ENCODE peak calls at places on chromosomes 5 and 9, in seven cellular contexts. One of them, this sample, is unnamed.
A peak's percentile ranks its signal among the peaks of the same experiment; 100 is the strongest.

GRCh38 chr5:96081276-96081858 is 119.7 kb upstream of the ELL2 start:
- DNase-seq in EL: no peak
- DNase-seq in HuH-7: no peak
- DNase-seq in ELF-1: no peak
- DNase-seq in activated naive CD4-positive, alpha-beta T cell treated with anti-CD3 and anti-CD28 coated beads for 36 hours: no peak
- DNase-seq in COR-L47: no peak
- DNase-seq in AG04449: no peak
- DNase-seq in this sample: peak; percentile 39

GRCh38 chr9:71361357-71361756 is 239.9 kb upstream of the TRPM3 start:
- DNase-seq in EL: no peak
- DNase-seq in ELF-1: no peak
- DNase-seq in COR-L47: no peak
- DNase-seq in activated naive CD4-positive, alpha-beta T cell treated with anti-CD3 and anti-CD28 coated beads for 36 hours: no peak
- DNase-seq in HuH-7: no peak
- DNase-seq in AG04449: no peak
- DNase-seq in this sample: no peak

GRCh38 chr9:118630931-118631595 is 738.2 kb downstream of the BRINP1 start:
- DNase-seq in HuH-7: no peak
- DNase-seq in ELF-1: no peak
- DNase-seq in COR-L47: no peak
- DNase-seq in AG04449: no peak
- DNase-seq in EL: no peak
- DNase-seq in activated naive CD4-positive, alpha-beta T cell treated with anti-CD3 and anti-CD28 coated beads for 36 hours: no peak
- DNase-seq in this sample: no peak

GRCh38 chr5:173303878-173304590 is 24.2 kb downstream of the STC2 start:
- DNase-seq in COR-L47: no peak
- DNase-seq in EL: peak; percentile 45
- DNase-seq in HuH-7: peak; percentile 65
- DNase-seq in ELF-1: peak; percentile 92
- DNase-seq in activated naive CD4-positive, alpha-beta T cell treated with anti-CD3 and anti-CD28 coated beads for 36 hours: no peak
- DNase-seq in AG04449: no peak
- DNase-seq in this sample: no peak

GRCh38 chr5:136200761-136201160 is 7.8 kb upstream of the SMIM32 start:
- DNase-seq in HuH-7: no peak
- DNase-seq in activated naive CD4-positive, alpha-beta T cell treated with anti-CD3 and anti-CD28 coated beads for 36 hours: no peak
- DNase-seq in ELF-1: no peak
- DNase-seq in AG04449: no peak
- DNase-seq in EL: no peak
- DNase-seq in COR-L47: no peak
- DNase-seq in this sample: no peak

GRCh38 chr5:117461403-117461802 is 886.8 kb upstream of the SEMA6A start:
- DNase-seq in ELF-1: no peak
- DNase-seq in AG04449: no peak
- DNase-seq in HuH-7: no peak
- DNase-seq in EL: no peak
- DNase-seq in COR-L47: no peak
- DNase-seq in activated naive CD4-positive, alpha-beta T cell treated with anti-CD3 and anti-CD28 coated beads for 36 hours: no peak
- DNase-seq in this sample: no peak

GRCh38 chr5:132001647-132002561 is 9.6 kb downstream of the ACSL6 start:
- DNase-seq in COR-L47: no peak
- DNase-seq in AG04449: no peak
- DNase-seq in HuH-7: peak; percentile 58
- DNase-seq in ELF-1: no peak
- DNase-seq in EL: peak; percentile 68
- DNase-seq in activated naive CD4-positive, alpha-beta T cell treated with anti-CD3 and anti-CD28 coated beads for 36 hours: no peak
- DNase-seq in this sample: peak; percentile 19

GRCh38 chr5:139768802-139769465 is 26.7 kb upstream of the PSD2 start:
- DNase-seq in activated naive CD4-positive, alpha-beta T cell treated with anti-CD3 and anti-CD28 coated beads for 36 hours: no peak
- DNase-seq in EL: peak; percentile 51
- DNase-seq in HuH-7: no peak
- DNase-seq in AG04449: no peak
- DNase-seq in COR-L47: no peak
- DNase-seq in ELF-1: no peak
- DNase-seq in this sample: no peak

GRCh38 chr5:143056792-143057579 is 286.8 kb downstream of the ARHGAP26 start:
- DNase-seq in COR-L47: no peak
- DNase-seq in HuH-7: no peak
- DNase-seq in ELF-1: no peak
- DNase-seq in activated naive CD4-positive, alpha-beta T cell treated with anti-CD3 and anti-CD28 coated beads for 36 hours: no peak
- DNase-seq in EL: no peak
- DNase-seq in AG04449: no peak
- DNase-seq in this sample: no peak

GRCh38 chr5:75089137-75089536 is 36.8 kb upstream of the GCNT4 start:
- DNase-seq in COR-L47: no peak
- DNase-seq in activated naive CD4-positive, alpha-beta T cell treated with anti-CD3 and anti-CD28 coated beads for 36 hours: peak; percentile 37
- DNase-seq in EL: peak; percentile 8
- DNase-seq in AG04449: no peak
- DNase-seq in ELF-1: no peak
- DNase-seq in HuH-7: no peak
- DNase-seq in this sample: no peak

GRCh38 chr5:150503977-150504620 is 3.8 kb upstream of the NDST1 start:
- DNase-seq in COR-L47: peak; percentile 21
- DNase-seq in EL: no peak
- DNase-seq in activated naive CD4-positive, alpha-beta T cell treated with anti-CD3 and anti-CD28 coated beads for 36 hours: no peak
- DNase-seq in HuH-7: no peak
- DNase-seq in ELF-1: no peak
- DNase-seq in AG04449: no peak
- DNase-seq in this sample: no peak

GRCh38 chr9:1759901-1760300 is 255.2 kb upstream of the SMARCA2 start:
- DNase-seq in EL: no peak
- DNase-seq in COR-L47: no peak
- DNase-seq in HuH-7: no peak
- DNase-seq in AG04449: no peak
- DNase-seq in ELF-1: peak; percentile 34
- DNase-seq in activated naive CD4-positive, alpha-beta T cell treated with anti-CD3 and anti-CD28 coated beads for 36 hours: no peak
- DNase-seq in this sample: no peak

GRCh38 chr5:161096591-161096990 is 244.6 kb upstream of the ATP10B start:
- DNase-seq in activated naive CD4-positive, alpha-beta T cell treated with anti-CD3 and anti-CD28 coated beads for 36 hours: no peak
- DNase-seq in AG04449: no peak
- DNase-seq in EL: no peak
- DNase-seq in COR-L47: no peak
- DNase-seq in HuH-7: no peak
- DNase-seq in ELF-1: no peak
- DNase-seq in this sample: no peak

GRCh38 chr5:600551-601541 is 11.3 kb upstream of the CEP72 start:
- DNase-seq in COR-L47: peak; percentile 60
- DNase-seq in activated naive CD4-positive, alpha-beta T cell treated with anti-CD3 and anti-CD28 coated beads for 36 hours: no peak
- DNase-seq in AG04449: no peak
- DNase-seq in EL: no peak
- DNase-seq in HuH-7: no peak
- DNase-seq in ELF-1: no peak
- DNase-seq in this sample: no peak

GRCh38 chr5:15850939-15851341 is 328.7 kb downstream of the MARCHF11 start:
- DNase-seq in ELF-1: no peak
- DNase-seq in EL: no peak
- DNase-seq in COR-L47: no peak
- DNase-seq in AG04449: no peak
- DNase-seq in HuH-7: no peak
- DNase-seq in activated naive CD4-positive, alpha-beta T cell treated with anti-CD3 and anti-CD28 coated beads for 36 hours: no peak
- DNase-seq in this sample: no peak

GRCh38 chr9:104232781-104233341 is 138.8 kb downstream of the SMC2 start:
- DNase-seq in HuH-7: no peak
- DNase-seq in COR-L47: no peak
- DNase-seq in activated naive CD4-positive, alpha-beta T cell treated with anti-CD3 and anti-CD28 coated beads for 36 hours: no peak
- DNase-seq in AG04449: no peak
- DNase-seq in EL: peak; percentile 51
- DNase-seq in ELF-1: no peak
- DNase-seq in this sample: no peak

GRCh38 chr9:136353088-136353487 is 10.5 kb downstream of the DNLZ start:
- DNase-seq in ELF-1: no peak
- DNase-seq in COR-L47: no peak
- DNase-seq in HuH-7: no peak
- DNase-seq in activated naive CD4-positive, alpha-beta T cell treated with anti-CD3 and anti-CD28 coated beads for 36 hours: no peak
- DNase-seq in AG04449: no peak
- DNase-seq in EL: no peak
- DNase-seq in this sample: no peak

GRCh38 chr9:134099123-134099761 is 31.4 kb upstream of the BRD3 start:
- DNase-seq in AG04449: no peak
- DNase-seq in COR-L47: peak; percentile 47
- DNase-seq in EL: peak; percentile 48
- DNase-seq in ELF-1: peak; percentile 70
- DNase-seq in activated naive CD4-positive, alpha-beta T cell treated with anti-CD3 and anti-CD28 coated beads for 36 hours: peak; percentile 70
- DNase-seq in HuH-7: peak; percentile 62
- DNase-seq in this sample: peak; percentile 37

GRCh38 chr5:62521319-62521718 is 57.3 kb upstream of the LRRC70 start:
- DNase-seq in COR-L47: no peak
- DNase-seq in AG04449: no peak
- DNase-seq in ELF-1: no peak
- DNase-seq in HuH-7: no peak
- DNase-seq in EL: no peak
- DNase-seq in activated naive CD4-positive, alpha-beta T cell treated with anti-CD3 and anti-CD28 coated beads for 36 hours: no peak
- DNase-seq in this sample: no peak